ENCODE peak calls at places on chromosomes 13 and 19, in nine cellular contexts. One of them, this sample, is unnamed.

GRCh38 chr19:33386361-33386858 is 12.9 kb downstream of the CEBPG start:
- DNase-seq in ELF-1: no peak
- DNase-seq in B cell: no peak
- DNase-seq in SW480: no peak
- DNase-seq in lower lobe of right lung: no peak
- DNase-seq in left ventricle myocardium superior: no peak
- DNase-seq in OCI-LY7: no peak
- DNase-seq in midbrain: no peak
- DNase-seq in fibroblast of gingiva: no peak
- DNase-seq in this sample: no peak

GRCh38 chr13:39462456-39462855 is 140.5 kb downstream of the LHFPL6 start:
- DNase-seq in ELF-1: peak
- DNase-seq in B cell: no peak
- DNase-seq in SW480: peak
- DNase-seq in lower lobe of right lung: no peak
- DNase-seq in left ventricle myocardium superior: no peak
- DNase-seq in OCI-LY7: no peak
- DNase-seq in midbrain: no peak
- DNase-seq in fibroblast of gingiva: peak
- DNase-seq in this sample: no peak

GRCh38 chr13:45781553-45782326 is 69.8 kb downstream of the SIAH3 start:
- DNase-seq in ELF-1: no peak
- DNase-seq in B cell: no peak
- DNase-seq in SW480: no peak
- DNase-seq in lower lobe of right lung: no peak
- DNase-seq in left ventricle myocardium superior: peak
- DNase-seq in OCI-LY7: no peak
- DNase-seq in midbrain: no peak
- DNase-seq in fibroblast of gingiva: no peak
- DNase-seq in this sample: no peak

GRCh38 chr19:44908074-44908835 is 2.7 kb downstream of the APOE start:
- DNase-seq in ELF-1: no peak
- DNase-seq in B cell: no peak
- DNase-seq in SW480: no peak
- DNase-seq in lower lobe of right lung: no peak
- DNase-seq in left ventricle myocardium superior: no peak
- DNase-seq in OCI-LY7: no peak
- DNase-seq in midbrain: no peak
- DNase-seq in fibroblast of gingiva: no peak
- DNase-seq in this sample: no peak

GRCh38 chr19:41025871-41026270 is 34.8 kb downstream of the CYP2B6 start:
- DNase-seq in ELF-1: peak
- DNase-seq in B cell: no peak
- DNase-seq in SW480: no peak
- DNase-seq in lower lobe of right lung: no peak
- DNase-seq in left ventricle myocardium superior: no peak
- DNase-seq in OCI-LY7: no peak
- DNase-seq in midbrain: no peak
- DNase-seq in fibroblast of gingiva: no peak
- DNase-seq in this sample: no peak

GRCh38 chr13:68550330-68550729 is 1320.2 kb upstream of the PCDH9 start:
- DNase-seq in ELF-1: no peak
- DNase-seq in B cell: no peak
- DNase-seq in SW480: no peak
- DNase-seq in lower lobe of right lung: no peak
- DNase-seq in left ventricle myocardium superior: no peak
- DNase-seq in OCI-LY7: no peak
- DNase-seq in midbrain: no peak
- DNase-seq in fibroblast of gingiva: no peak
- DNase-seq in this sample: no peak

GRCh38 chr19:461664-462551 is 1.1 kb upstream of the SHC2 start:
- DNase-seq in ELF-1: no peak
- DNase-seq in B cell: no peak
- DNase-seq in SW480: no peak
- DNase-seq in lower lobe of right lung: no peak
- DNase-seq in left ventricle myocardium superior: peak
- DNase-seq in OCI-LY7: no peak
- DNase-seq in midbrain: peak
- DNase-seq in fibroblast of gingiva: no peak
- DNase-seq in this sample: no peak

GRCh38 chr19:2477732-2478191 is 1.8 kb downstream of the GADD45B start:
- DNase-seq in ELF-1: no peak
- DNase-seq in B cell: peak
- DNase-seq in SW480: no peak
- DNase-seq in lower lobe of right lung: peak
- DNase-seq in left ventricle myocardium superior: peak
- DNase-seq in OCI-LY7: peak
- DNase-seq in midbrain: peak
- DNase-seq in fibroblast of gingiva: peak
- DNase-seq in this sample: peak

GRCh38 chr19:54937926-54938325 is 9.4 kb downstream of the NLRP7 start:
- DNase-seq in ELF-1: no peak
- DNase-seq in B cell: peak
- DNase-seq in SW480: no peak
- DNase-seq in lower lobe of right lung: no peak
- DNase-seq in left ventricle myocardium superior: no peak
- DNase-seq in OCI-LY7: peak
- DNase-seq in midbrain: no peak
- DNase-seq in fibroblast of gingiva: no peak
- DNase-seq in this sample: peak

GRCh38 chr13:50701469-50701868 is 142.0 kb downstream of the DLEU7 start:
- DNase-seq in ELF-1: no peak
- DNase-seq in B cell: no peak
- DNase-seq in SW480: no peak
- DNase-seq in lower lobe of right lung: no peak
- DNase-seq in left ventricle myocardium superior: no peak
- DNase-seq in OCI-LY7: no peak
- DNase-seq in midbrain: no peak
- DNase-seq in fibroblast of gingiva: no peak
- DNase-seq in this sample: no peak

GRCh38 chr19:55579766-55580621 is 654 bp downstream of the ZNF579 start:
- DNase-seq in ELF-1: peak
- DNase-seq in B cell: peak
- DNase-seq in SW480: no peak
- DNase-seq in lower lobe of right lung: no peak
- DNase-seq in left ventricle myocardium superior: peak
- DNase-seq in OCI-LY7: peak
- DNase-seq in midbrain: no peak
- DNase-seq in fibroblast of gingiva: peak
- DNase-seq in this sample: no peak

GRCh38 chr13:49373699-49374098 is 70.2 kb downstream of the CAB39L start:
- DNase-seq in ELF-1: no peak
- DNase-seq in B cell: no peak
- DNase-seq in SW480: no peak
- DNase-seq in lower lobe of right lung: no peak
- DNase-seq in left ventricle myocardium superior: no peak
- DNase-seq in OCI-LY7: peak
- DNase-seq in midbrain: no peak
- DNase-seq in fibroblast of gingiva: no peak
- DNase-seq in this sample: no peak

GRCh38 chr13:28531956-28532225 is 37.0 kb upstream of the FLT1 start:
- DNase-seq in ELF-1: peak
- DNase-seq in B cell: no peak
- DNase-seq in SW480: no peak
- DNase-seq in lower lobe of right lung: no peak
- DNase-seq in left ventricle myocardium superior: no peak
- DNase-seq in OCI-LY7: no peak
- DNase-seq in midbrain: no peak
- DNase-seq in fibroblast of gingiva: no peak
- DNase-seq in this sample: no peak

GRCh38 chr13:78177306-78177705 is 258.7 kb upstream of the EDNRB start:
- DNase-seq in ELF-1: no peak
- DNase-seq in B cell: no peak
- DNase-seq in SW480: no peak
- DNase-seq in lower lobe of right lung: no peak
- DNase-seq in left ventricle myocardium superior: no peak
- DNase-seq in OCI-LY7: no peak
- DNase-seq in midbrain: no peak
- DNase-seq in fibroblast of gingiva: no peak
- DNase-seq in this sample: no peak

GRCh38 chr13:44243198-44243852 is 130.3 kb upstream of the SERP2 start:
- DNase-seq in ELF-1: peak
- DNase-seq in B cell: peak
- DNase-seq in SW480: peak
- DNase-seq in lower lobe of right lung: peak
- DNase-seq in left ventricle myocardium superior: no peak
- DNase-seq in OCI-LY7: peak
- DNase-seq in midbrain: peak
- DNase-seq in fibroblast of gingiva: no peak
- DNase-seq in this sample: peak

GRCh38 chr19:48644839-48645651 is 942 bp downstream of the CA11 start:
- DNase-seq in ELF-1: peak
- DNase-seq in B cell: peak
- DNase-seq in SW480: peak
- DNase-seq in lower lobe of right lung: peak
- DNase-seq in left ventricle myocardium superior: peak
- DNase-seq in OCI-LY7: peak
- DNase-seq in midbrain: peak
- DNase-seq in fibroblast of gingiva: peak
- DNase-seq in this sample: peak

GRCh38 chr13:27919934-27920676 is at the start of gene PDX1:
- DNase-seq in ELF-1: peak
- DNase-seq in B cell: peak
- DNase-seq in SW480: peak
- DNase-seq in lower lobe of right lung: no peak
- DNase-seq in left ventricle myocardium superior: peak
- DNase-seq in OCI-LY7: no peak
- DNase-seq in midbrain: no peak
- DNase-seq in fibroblast of gingiva: no peak
- DNase-seq in this sample: no peak

GRCh38 chr19:45801603-45802175 is 9.0 kb upstream of the DMWD start:
- DNase-seq in ELF-1: no peak
- DNase-seq in B cell: no peak
- DNase-seq in SW480: no peak
- DNase-seq in lower lobe of right lung: no peak
- DNase-seq in left ventricle myocardium superior: no peak
- DNase-seq in OCI-LY7: no peak
- DNase-seq in midbrain: no peak
- DNase-seq in fibroblast of gingiva: no peak
- DNase-seq in this sample: no peak

GRCh38 chr19:29497686-29498436 is 27.9 kb upstream of the VSTM2B start:
- DNase-seq in ELF-1: no peak
- DNase-seq in B cell: no peak
- DNase-seq in SW480: no peak
- DNase-seq in lower lobe of right lung: peak
- DNase-seq in left ventricle myocardium superior: no peak
- DNase-seq in OCI-LY7: no peak
- DNase-seq in midbrain: no peak
- DNase-seq in fibroblast of gingiva: no peak
- DNase-seq in this sample: no peak

GRCh38 chr13:78298657-78299056 is 304.7 kb downstream of the POU4F1 start:
- DNase-seq in ELF-1: no peak
- DNase-seq in B cell: no peak
- DNase-seq in SW480: peak
- DNase-seq in lower lobe of right lung: no peak
- DNase-seq in left ventricle myocardium superior: no peak
- DNase-seq in OCI-LY7: no peak
- DNase-seq in midbrain: no peak
- DNase-seq in fibroblast of gingiva: no peak
- DNase-seq in this sample: no peak

GRCh38 chr13:67135356-67135755 is 94.8 kb downstream of the PCDH9 start:
- DNase-seq in ELF-1: no peak
- DNase-seq in B cell: no peak
- DNase-seq in SW480: no peak
- DNase-seq in lower lobe of right lung: no peak
- DNase-seq in left ventricle myocardium superior: no peak
- DNase-seq in OCI-LY7: no peak
- DNase-seq in midbrain: no peak
- DNase-seq in fibroblast of gingiva: no peak
- DNase-seq in this sample: no peak

GRCh38 chr19:39696418-39696817 is 7.9 kb upstream of the LGALS14 start:
- DNase-seq in ELF-1: no peak
- DNase-seq in B cell: no peak
- DNase-seq in SW480: peak
- DNase-seq in lower lobe of right lung: no peak
- DNase-seq in left ventricle myocardium superior: no peak
- DNase-seq in OCI-LY7: no peak
- DNase-seq in midbrain: no peak
- DNase-seq in fibroblast of gingiva: no peak
- DNase-seq in this sample: no peak

GRCh38 chr19:53594811-53595509 is 36.8 kb upstream of the DPRX start:
- DNase-seq in ELF-1: peak
- DNase-seq in B cell: no peak
- DNase-seq in SW480: no peak
- DNase-seq in lower lobe of right lung: no peak
- DNase-seq in left ventricle myocardium superior: no peak
- DNase-seq in OCI-LY7: no peak
- DNase-seq in midbrain: no peak
- DNase-seq in fibroblast of gingiva: no peak
- DNase-seq in this sample: no peak

GRCh38 chr13:30108913-30109237 is 198.5 kb downstream of the KATNAL1 start:
- DNase-seq in ELF-1: no peak
- DNase-seq in B cell: no peak
- DNase-seq in SW480: peak
- DNase-seq in lower lobe of right lung: peak
- DNase-seq in left ventricle myocardium superior: no peak
- DNase-seq in OCI-LY7: no peak
- DNase-seq in midbrain: no peak
- DNase-seq in fibroblast of gingiva: no peak
- DNase-seq in this sample: no peak

GRCh38 chr13:93180376-93180966 is 46.1 kb upstream of the GPC6 start:
- DNase-seq in ELF-1: no peak
- DNase-seq in B cell: no peak
- DNase-seq in SW480: no peak
- DNase-seq in lower lobe of right lung: no peak
- DNase-seq in left ventricle myocardium superior: no peak
- DNase-seq in OCI-LY7: no peak
- DNase-seq in midbrain: no peak
- DNase-seq in fibroblast of gingiva: no peak
- DNase-seq in this sample: no peak

GRCh38 chr13:91661692-91662490 is 263.5 kb downstream of the GPC5 start:
- DNase-seq in ELF-1: no peak
- DNase-seq in B cell: no peak
- DNase-seq in SW480: no peak
- DNase-seq in lower lobe of right lung: no peak
- DNase-seq in left ventricle myocardium superior: no peak
- DNase-seq in OCI-LY7: no peak
- DNase-seq in midbrain: no peak
- DNase-seq in fibroblast of gingiva: no peak
- DNase-seq in this sample: no peak

GRCh38 chr19:58311345-58311744 is 6.2 kb downstream of the ERVK3-1 start:
- DNase-seq in ELF-1: no peak
- DNase-seq in B cell: no peak
- DNase-seq in SW480: no peak
- DNase-seq in lower lobe of right lung: no peak
- DNase-seq in left ventricle myocardium superior: no peak
- DNase-seq in OCI-LY7: no peak
- DNase-seq in midbrain: no peak
- DNase-seq in fibroblast of gingiva: no peak
- DNase-seq in this sample: no peak

GRCh38 chr19:29711584-29712132 is 3.4 kb downstream of the C19orf12 start:
- DNase-seq in ELF-1: no peak
- DNase-seq in B cell: no peak
- DNase-seq in SW480: no peak
- DNase-seq in lower lobe of right lung: no peak
- DNase-seq in left ventricle myocardium superior: no peak
- DNase-seq in OCI-LY7: no peak
- DNase-seq in midbrain: no peak
- DNase-seq in fibroblast of gingiva: no peak
- DNase-seq in this sample: no peak

GRCh38 chr13:101455863-101456262 is 3.4 kb downstream of the ITGBL1 start:
- DNase-seq in ELF-1: no peak
- DNase-seq in B cell: no peak
- DNase-seq in SW480: peak
- DNase-seq in lower lobe of right lung: no peak
- DNase-seq in left ventricle myocardium superior: no peak
- DNase-seq in OCI-LY7: no peak
- DNase-seq in midbrain: no peak
- DNase-seq in fibroblast of gingiva: peak
- DNase-seq in this sample: no peak

GRCh38 chr19:55352040-55352439 is 2.5 kb downstream of the COX6B2 start:
- DNase-seq in ELF-1: no peak
- DNase-seq in B cell: no peak
- DNase-seq in SW480: peak
- DNase-seq in lower lobe of right lung: no peak
- DNase-seq in left ventricle myocardium superior: no peak
- DNase-seq in OCI-LY7: no peak
- DNase-seq in midbrain: no peak
- DNase-seq in fibroblast of gingiva: no peak
- DNase-seq in this sample: no peak

This sample was measured in GM06990.